ENCODE peak calls at places on chromosomes 13 and 19, in four cellular contexts. F is HFF-Myc, A is AG09309, M is fibroblast of lung. S is an unnamed sample.
A peak's percentile ranks its signal among the peaks of the same experiment; 100 is the strongest.

GRCh38 chr13:94710881-94711560 is 1.3 kb downstream of the SOX21 start:
- DNase-seq in F (no peak), A (no peak), M (no peak), S (no peak)

GRCh38 chr19:39341122-39341719 is 1.0 kb upstream of the SAMD4B start:
- DNase-seq in F (no peak), A (no peak), M (no peak), S (no peak)

GRCh38 chr19:12939292-12939606 is 840 bp downstream of the CALR start:
- DNase-seq in F (no peak), A (no peak), M (peak; percentile 42), S (no peak)

GRCh38 chr19:18221815-18222725 is 4.2 kb downstream of the PDE4C start:
- DNase-seq in F (no peak), A (no peak), M (no peak), S (no peak)

GRCh38 chr13:21657538-21657937 is 13.3 kb upstream of the FGF9 start:
- DNase-seq in F (no peak), A (no peak), M (peak; percentile 74), S (peak; percentile 7)

GRCh38 chr13:108769213-108770070 is 140.0 kb downstream of the MYO16 start:
- DNase-seq in F (no peak), A (no peak), M (no peak), S (no peak)

GRCh38 chr19:40223135-40223822 is 3.2 kb downstream of the CCNP start:
- DNase-seq in F (no peak), A (no peak), M (no peak), S (no peak)

GRCh38 chr13:114118763-114119123 is 13.7 kb downstream of the RASA3 start:
- DNase-seq in F (no peak), A (no peak), M (peak; percentile 66), S (no peak)

GRCh38 chr13:49760555-49760954 is 31.9 kb downstream of the KPNA3 start:
- DNase-seq in F (no peak), A (no peak), M (no peak), S (no peak)

GRCh38 chr13:37701972-37702371 is 103.4 kb upstream of the POSTN start:
- DNase-seq in F (peak; percentile 38), A (peak; percentile 92), M (peak; percentile 99), S (peak; percentile 98)

GRCh38 chr13:80141114-80141849 is 199.6 kb downstream of the SPRY2 start:
- DNase-seq in F (no peak), A (no peak), M (peak; percentile 63), S (peak; percentile 49)

DNA sequence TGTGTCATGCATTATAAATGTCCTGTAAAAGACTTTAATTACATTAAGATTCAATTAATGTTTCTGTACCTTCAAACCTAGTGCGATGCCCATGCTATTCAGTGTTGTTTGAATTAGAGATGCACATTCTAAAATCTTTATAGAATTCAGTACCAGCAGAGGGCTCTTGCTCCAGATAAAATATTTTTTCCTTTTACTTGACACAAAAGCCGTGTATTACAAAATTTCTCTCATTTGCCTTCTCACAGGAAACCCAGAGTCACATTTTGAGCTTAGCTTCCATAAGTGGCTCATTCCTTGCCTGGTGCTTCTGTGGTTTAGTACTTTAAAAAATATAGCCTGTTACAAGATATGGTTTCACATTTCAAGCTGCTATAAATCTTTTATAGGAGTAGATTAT is 101.2 kb downstream of the RNF17 start:
- DNase-seq in F (no peak), A (no peak), M (peak; percentile 43), S (no peak)
- TF ChIP-seq CTCF in F (no peak), A (peak; percentile 16), M (no peak), S (no peak)

GRCh38 chr13:28679628-28680027 is 20.7 kb downstream of the POMP start:
- DNase-seq in F (no peak), A (no peak), M (peak; percentile 29), S (no peak)

GRCh38 chr13:28684257-28684656 is 25.3 kb downstream of the POMP start:
- DNase-seq in F (no peak), A (no peak), M (no peak), S (no peak)

GRCh38 chr13:28680541-28680940 is 21.6 kb downstream of the POMP start:
- DNase-seq in F (no peak), A (no peak), M (no peak), S (no peak)

DNA sequence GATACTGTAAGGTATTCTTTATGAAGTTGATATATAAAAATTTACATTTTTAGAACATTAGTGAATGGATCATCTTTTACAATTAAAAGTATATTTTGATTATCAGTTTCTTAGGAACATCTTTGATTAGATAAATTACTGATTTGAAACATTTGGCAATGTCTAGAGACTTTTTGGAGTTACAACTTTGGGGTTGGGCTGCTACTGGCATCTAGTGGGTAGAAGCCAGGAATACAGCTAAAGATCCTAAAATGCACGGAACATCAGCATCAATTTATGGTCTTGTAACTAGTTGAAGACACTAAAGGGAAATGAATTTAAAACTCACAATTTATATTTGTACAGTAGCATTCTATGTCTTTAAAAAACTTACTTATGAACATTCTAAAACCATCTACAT is 19.9 kb downstream of the POMP start:
- DNase-seq in F (no peak), A (no peak), M (peak; percentile 15), S (no peak)
- TF ChIP-seq CTCF in F (peak; percentile 23), A (peak; percentile 21), M (peak; percentile 18), S (no peak)

GRCh38 chr19:14432817-14433453 is at the start of gene PKN1:
- DNase-seq in F (no peak), A (no peak), M (peak; percentile 36), S (no peak)

GRCh38 chr19:14435320-14436050 is 2.4 kb downstream of the PKN1 start:
- DNase-seq in F (no peak), A (no peak), M (no peak), S (no peak)

GRCh38 chr19:14434543-14435319 is 1.6 kb downstream of the PKN1 start:
- DNase-seq in F (peak; percentile 26), A (peak; percentile 5), M (peak; percentile 68), S (no peak)

GRCh38 chr19:14433454-14434156 is 499 bp downstream of the PKN1 start:
- DNase-seq in F (no peak), A (no peak), M (no peak), S (no peak)

DNA sequence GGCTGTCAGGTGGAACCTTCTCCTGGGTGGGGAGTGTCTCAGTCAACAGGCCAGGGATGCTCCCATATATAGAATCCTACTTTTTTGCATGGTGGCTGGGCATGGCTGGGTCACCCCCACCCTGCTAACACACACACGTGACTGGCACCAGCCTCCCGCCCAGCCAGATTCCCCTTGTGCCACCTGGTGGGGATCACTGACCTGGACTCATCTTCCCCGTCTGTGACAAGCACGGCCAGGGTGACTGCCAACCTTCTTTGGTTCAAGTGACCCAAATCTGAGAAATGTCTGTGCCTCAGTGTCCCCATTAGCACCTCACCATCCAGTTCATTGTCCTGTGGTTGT is 1.0 kb downstream of the PKN1 start:
- DNase-seq in F (no peak), A (no peak), M (no peak), S (no peak)
- TF ChIP-seq CTCF in F (no peak), A (no peak), M (no peak), S (no peak)

GRCh38 chr13:48730971-48731658 is 77.4 kb downstream of the CYSLTR2 start:
- DNase-seq in F (no peak), A (peak; percentile 40), M (peak; percentile 69), S (no peak)

GRCh38 chr13:48728876-48729275 is 75.1 kb downstream of the CYSLTR2 start:
- DNase-seq in F (no peak), A (no peak), M (no peak), S (no peak)

GRCh38 chr13:48728226-48728625 is 74.5 kb downstream of the CYSLTR2 start:
- DNase-seq in F (no peak), A (no peak), M (no peak), S (no peak)

GRCh38 chr13:48733739-48734329 is 80.1 kb downstream of the CYSLTR2 start:
- DNase-seq in F (no peak), A (no peak), M (no peak), S (no peak)

GRCh38 chr13:48731957-48732569 is 78.3 kb downstream of the CYSLTR2 start:
- DNase-seq in F (no peak), A (no peak), M (no peak), S (no peak)
- TF ChIP-seq CTCF in F (peak; percentile 88), A (peak; percentile 71), M (peak; percentile 15), S (peak; percentile 56)

GRCh38 chr19:1087813-1088418 is 7.3 kb downstream of the POLR2E start:
- DNase-seq in F (no peak), A (no peak), M (no peak), S (no peak)
- TF ChIP-seq CTCF in F (no peak), A (no peak), M (no peak), S (no peak)

GRCh38 chr13:30581582-30581981 is 36.1 kb upstream of the USPL1 start:
- DNase-seq in F (no peak), A (no peak), M (peak; percentile 39), S (no peak)
- TF ChIP-seq CTCF in F (peak; percentile 26), A (peak; percentile 47), M (no peak), S (no peak)

GRCh38 chr19:1269065-1269477 is at the start of gene CIRBP:
- DNase-seq in F (peak; percentile 86), A (peak; percentile 96), M (peak; percentile 99), S (peak; percentile 93)
- TF ChIP-seq CTCF in F (no peak), A (no peak), M (no peak), S (no peak)